ENCODE peak calls at places on chromosomes 4 and X, in seven cellular contexts. One of them, this sample, is unnamed.

GRCh38 chrX:106752101-106752678 is 25.7 kb downstream of the RNF128 start:
- DNase-seq in iris pigment epithelial cell: peak
- DNase-seq in HTR-8/SVneo: no peak
- DNase-seq in posterior vena cava: no peak
- DNase-seq in activated naive CD4-positive, alpha-beta T cell treated with anti-CD3 and anti-CD28 coated beads, Interleukin-2, amount 10 ng/mL, durations not matched to agents 7 days and 5 days: no peak
- DNase-seq in OCI-M1: no peak
- DNase-seq in foreskin fibroblast: peak
- DNase-seq in this sample: peak

GRCh38 chr4:82360298-82361177 is 13.3 kb downstream of the HNRNPD start:
- DNase-seq in activated naive CD4-positive, alpha-beta T cell treated with anti-CD3 and anti-CD28 coated beads, Interleukin-2, amount 10 ng/mL, durations not matched to agents 7 days and 5 days: no peak
- DNase-seq in OCI-M1: peak
- DNase-seq in posterior vena cava: no peak
- DNase-seq in iris pigment epithelial cell: peak
- DNase-seq in HTR-8/SVneo: no peak
- DNase-seq in foreskin fibroblast: no peak
- DNase-seq in this sample: peak

GRCh38 chr4:152187693-152188092 is 348.2 kb downstream of the FBXW7 start:
- DNase-seq in foreskin fibroblast: no peak
- DNase-seq in HTR-8/SVneo: no peak
- DNase-seq in OCI-M1: no peak
- DNase-seq in posterior vena cava: no peak
- DNase-seq in iris pigment epithelial cell: no peak
- DNase-seq in activated naive CD4-positive, alpha-beta T cell treated with anti-CD3 and anti-CD28 coated beads, Interleukin-2, amount 10 ng/mL, durations not matched to agents 7 days and 5 days: no peak
- DNase-seq in this sample: no peak

GRCh38 chrX:10106801-10107200 is 50.0 kb upstream of the CLCN4 start:
- DNase-seq in activated naive CD4-positive, alpha-beta T cell treated with anti-CD3 and anti-CD28 coated beads, Interleukin-2, amount 10 ng/mL, durations not matched to agents 7 days and 5 days: peak
- DNase-seq in OCI-M1: no peak
- DNase-seq in foreskin fibroblast: no peak
- DNase-seq in posterior vena cava: no peak
- DNase-seq in HTR-8/SVneo: no peak
- DNase-seq in iris pigment epithelial cell: peak
- DNase-seq in this sample: peak

GRCh38 chr4:44447563-44448504 is 775 bp downstream of the KCTD8 start:
- DNase-seq in iris pigment epithelial cell: peak
- DNase-seq in OCI-M1: no peak
- DNase-seq in foreskin fibroblast: no peak
- DNase-seq in posterior vena cava: peak
- DNase-seq in HTR-8/SVneo: no peak
- DNase-seq in activated naive CD4-positive, alpha-beta T cell treated with anti-CD3 and anti-CD28 coated beads, Interleukin-2, amount 10 ng/mL, durations not matched to agents 7 days and 5 days: peak
- DNase-seq in this sample: no peak

GRCh38 chr4:183688216-183688615 is 29.1 kb downstream of the TRAPPC11 start:
- DNase-seq in HTR-8/SVneo: no peak
- DNase-seq in posterior vena cava: no peak
- DNase-seq in activated naive CD4-positive, alpha-beta T cell treated with anti-CD3 and anti-CD28 coated beads, Interleukin-2, amount 10 ng/mL, durations not matched to agents 7 days and 5 days: no peak
- DNase-seq in foreskin fibroblast: no peak
- DNase-seq in iris pigment epithelial cell: no peak
- DNase-seq in OCI-M1: no peak
- DNase-seq in this sample: no peak

GRCh38 chr4:680931-681645 is 6.7 kb downstream of the MYL5 start:
- DNase-seq in activated naive CD4-positive, alpha-beta T cell treated with anti-CD3 and anti-CD28 coated beads, Interleukin-2, amount 10 ng/mL, durations not matched to agents 7 days and 5 days: peak
- DNase-seq in iris pigment epithelial cell: peak
- DNase-seq in foreskin fibroblast: no peak
- DNase-seq in OCI-M1: peak
- DNase-seq in posterior vena cava: peak
- DNase-seq in HTR-8/SVneo: no peak
- DNase-seq in this sample: no peak

GRCh38 chr4:18397681-18398080 is 376.1 kb upstream of the LCORL start:
- DNase-seq in iris pigment epithelial cell: no peak
- DNase-seq in HTR-8/SVneo: no peak
- DNase-seq in OCI-M1: no peak
- DNase-seq in foreskin fibroblast: no peak
- DNase-seq in posterior vena cava: no peak
- DNase-seq in activated naive CD4-positive, alpha-beta T cell treated with anti-CD3 and anti-CD28 coated beads, Interleukin-2, amount 10 ng/mL, durations not matched to agents 7 days and 5 days: no peak
- DNase-seq in this sample: no peak

GRCh38 chr4:63637270-63637669 is 772.0 kb downstream of the TECRL start:
- DNase-seq in OCI-M1: no peak
- DNase-seq in HTR-8/SVneo: no peak
- DNase-seq in posterior vena cava: no peak
- DNase-seq in activated naive CD4-positive, alpha-beta T cell treated with anti-CD3 and anti-CD28 coated beads, Interleukin-2, amount 10 ng/mL, durations not matched to agents 7 days and 5 days: no peak
- DNase-seq in foreskin fibroblast: no peak
- DNase-seq in iris pigment epithelial cell: no peak
- DNase-seq in this sample: no peak